ENCODE peak calls at places on chromosomes 4 and X, in seven cellular contexts. One of them, this sample, is unnamed.

GRCh38 chr4:76725039-76725438 is 172.9 kb downstream of the SOWAHB start:
- DNase-seq in spleen: no peak
- DNase-seq in epithelial cell of proximal tubule: no peak
- DNase-seq in activated CD8-positive, alpha-beta T cell treated with anti-CD3 and anti-CD28 coated beads for 36 hours: no peak
- DNase-seq in natural killer cell: no peak
- DNase-seq in fibroblast of the aortic adventitia: no peak
- DNase-seq in WERI-Rb-1: no peak
- DNase-seq in this sample: no peak

GRCh38 chrX:154142386-154142785 is 1.7 kb upstream of the OPN1LW start:
- DNase-seq in fibroblast of the aortic adventitia: no peak
- DNase-seq in natural killer cell: no peak
- DNase-seq in epithelial cell of proximal tubule: no peak
- DNase-seq in WERI-Rb-1: no peak
- DNase-seq in activated CD8-positive, alpha-beta T cell treated with anti-CD3 and anti-CD28 coated beads for 36 hours: no peak
- DNase-seq in spleen: no peak
- DNase-seq in this sample: no peak

GRCh38 chrX:12825801-12826200 is 34.6 kb downstream of the PRPS2 start:
- DNase-seq in spleen: no peak
- DNase-seq in epithelial cell of proximal tubule: peak; percentile 30
- DNase-seq in natural killer cell: no peak
- DNase-seq in fibroblast of the aortic adventitia: no peak
- DNase-seq in activated CD8-positive, alpha-beta T cell treated with anti-CD3 and anti-CD28 coated beads for 36 hours: no peak
- DNase-seq in WERI-Rb-1: no peak
- DNase-seq in this sample: no peak

GRCh38 chr4:24477919-24478318 is 106.4 kb downstream of the DHX15 start:
- DNase-seq in activated CD8-positive, alpha-beta T cell treated with anti-CD3 and anti-CD28 coated beads for 36 hours: no peak
- DNase-seq in epithelial cell of proximal tubule: peak; percentile 30
- DNase-seq in WERI-Rb-1: no peak
- DNase-seq in spleen: no peak
- DNase-seq in natural killer cell: no peak
- DNase-seq in fibroblast of the aortic adventitia: peak; percentile 80
- DNase-seq in this sample: no peak

GRCh38 chr4:41889328-41889727 is 45.9 kb upstream of the TMEM33 start:
- DNase-seq in fibroblast of the aortic adventitia: no peak
- DNase-seq in epithelial cell of proximal tubule: no peak
- DNase-seq in natural killer cell: no peak
- DNase-seq in WERI-Rb-1: no peak
- DNase-seq in spleen: no peak
- DNase-seq in activated CD8-positive, alpha-beta T cell treated with anti-CD3 and anti-CD28 coated beads for 36 hours: no peak
- DNase-seq in this sample: no peak

GRCh38 chr4:67366341-67366861 is 178.9 kb downstream of the CENPC start:
- DNase-seq in spleen: no peak
- DNase-seq in epithelial cell of proximal tubule: no peak
- DNase-seq in natural killer cell: no peak
- DNase-seq in fibroblast of the aortic adventitia: peak; percentile 6
- DNase-seq in activated CD8-positive, alpha-beta T cell treated with anti-CD3 and anti-CD28 coated beads for 36 hours: no peak
- DNase-seq in WERI-Rb-1: peak; percentile 87
- DNase-seq in this sample: no peak

GRCh38 chr4:169153451-169153850 is 117.3 kb downstream of the SH3RF1 start:
- DNase-seq in WERI-Rb-1: no peak
- DNase-seq in natural killer cell: no peak
- DNase-seq in fibroblast of the aortic adventitia: no peak
- DNase-seq in spleen: no peak
- DNase-seq in activated CD8-positive, alpha-beta T cell treated with anti-CD3 and anti-CD28 coated beads for 36 hours: no peak
- DNase-seq in epithelial cell of proximal tubule: no peak
- DNase-seq in this sample: no peak

GRCh38 chr4:114385195-114385985 is 213.2 kb upstream of the UGT8 start:
- DNase-seq in natural killer cell: no peak
- DNase-seq in epithelial cell of proximal tubule: no peak
- DNase-seq in fibroblast of the aortic adventitia: no peak
- DNase-seq in WERI-Rb-1: no peak
- DNase-seq in spleen: no peak
- DNase-seq in activated CD8-positive, alpha-beta T cell treated with anti-CD3 and anti-CD28 coated beads for 36 hours: no peak
- DNase-seq in this sample: no peak

GRCh38 chr4:107666134-107666533 is 53.9 kb downstream of the PAPSS1 start:
- DNase-seq in spleen: no peak
- DNase-seq in natural killer cell: no peak
- DNase-seq in fibroblast of the aortic adventitia: peak; percentile 65
- DNase-seq in WERI-Rb-1: no peak
- DNase-seq in epithelial cell of proximal tubule: no peak
- DNase-seq in activated CD8-positive, alpha-beta T cell treated with anti-CD3 and anti-CD28 coated beads for 36 hours: no peak
- DNase-seq in this sample: no peak

GRCh38 chrX:141220342-141221008 is 21.8 kb downstream of the SPANXC start:
- DNase-seq in fibroblast of the aortic adventitia: peak; percentile 65
- DNase-seq in spleen: no peak
- DNase-seq in natural killer cell: no peak
- DNase-seq in activated CD8-positive, alpha-beta T cell treated with anti-CD3 and anti-CD28 coated beads for 36 hours: no peak
- DNase-seq in epithelial cell of proximal tubule: peak; percentile 35
- DNase-seq in WERI-Rb-1: no peak
- DNase-seq in this sample: no peak

GRCh38 chrX:25028726-25029125 is 13.0 kb upstream of the ARX start:
- DNase-seq in natural killer cell: no peak
- DNase-seq in fibroblast of the aortic adventitia: peak; percentile 37
- DNase-seq in epithelial cell of proximal tubule: no peak
- DNase-seq in spleen: no peak
- DNase-seq in activated CD8-positive, alpha-beta T cell treated with anti-CD3 and anti-CD28 coated beads for 36 hours: no peak
- DNase-seq in WERI-Rb-1: no peak
- DNase-seq in this sample: no peak

GRCh38 chrX:119942831-119943184 is 743 bp downstream of the NKAP start:
- DNase-seq in natural killer cell: no peak
- DNase-seq in fibroblast of the aortic adventitia: no peak
- DNase-seq in WERI-Rb-1: no peak
- DNase-seq in activated CD8-positive, alpha-beta T cell treated with anti-CD3 and anti-CD28 coated beads for 36 hours: no peak
- DNase-seq in epithelial cell of proximal tubule: no peak
- DNase-seq in spleen: no peak
- DNase-seq in this sample: no peak

GRCh38 chr4:11632015-11632414 is 203.3 kb upstream of the HS3ST1 start:
- DNase-seq in fibroblast of the aortic adventitia: no peak
- DNase-seq in WERI-Rb-1: no peak
- DNase-seq in activated CD8-positive, alpha-beta T cell treated with anti-CD3 and anti-CD28 coated beads for 36 hours: no peak
- DNase-seq in epithelial cell of proximal tubule: peak; percentile 73
- DNase-seq in natural killer cell: no peak
- DNase-seq in spleen: no peak
- DNase-seq in this sample: no peak

GRCh38 chr4:76504613-76505465 is 69.8 kb downstream of the SHROOM3 start:
- DNase-seq in activated CD8-positive, alpha-beta T cell treated with anti-CD3 and anti-CD28 coated beads for 36 hours: no peak
- DNase-seq in fibroblast of the aortic adventitia: peak; percentile 80
- DNase-seq in WERI-Rb-1: no peak
- DNase-seq in spleen: no peak
- DNase-seq in epithelial cell of proximal tubule: no peak
- DNase-seq in natural killer cell: no peak
- DNase-seq in this sample: no peak

GRCh38 chrX:113962338-113962737 is 621.5 kb upstream of the HTR2C start:
- DNase-seq in epithelial cell of proximal tubule: no peak
- DNase-seq in activated CD8-positive, alpha-beta T cell treated with anti-CD3 and anti-CD28 coated beads for 36 hours: no peak
- DNase-seq in WERI-Rb-1: no peak
- DNase-seq in fibroblast of the aortic adventitia: no peak
- DNase-seq in natural killer cell: no peak
- DNase-seq in spleen: no peak
- DNase-seq in this sample: no peak

GRCh38 chr4:54225671-54226398 is 3.3 kb upstream of the PDGFRA start:
- DNase-seq in epithelial cell of proximal tubule: no peak
- DNase-seq in activated CD8-positive, alpha-beta T cell treated with anti-CD3 and anti-CD28 coated beads for 36 hours: no peak
- DNase-seq in fibroblast of the aortic adventitia: peak; percentile 59
- DNase-seq in spleen: no peak
- DNase-seq in WERI-Rb-1: no peak
- DNase-seq in natural killer cell: no peak
- DNase-seq in this sample: no peak

GRCh38 chr4:6469898-6470501 is 2.4 kb downstream of the PPP2R2C start:
- DNase-seq in epithelial cell of proximal tubule: no peak
- DNase-seq in activated CD8-positive, alpha-beta T cell treated with anti-CD3 and anti-CD28 coated beads for 36 hours: no peak
- DNase-seq in WERI-Rb-1: no peak
- DNase-seq in natural killer cell: no peak
- DNase-seq in spleen: peak; percentile 44
- DNase-seq in fibroblast of the aortic adventitia: no peak
- DNase-seq in this sample: peak; percentile 6

GRCh38 chr4:177448850-177449249 is 6.6 kb upstream of the AGA start:
- DNase-seq in spleen: no peak
- DNase-seq in natural killer cell: no peak
- DNase-seq in fibroblast of the aortic adventitia: peak; percentile 52
- DNase-seq in WERI-Rb-1: no peak
- DNase-seq in activated CD8-positive, alpha-beta T cell treated with anti-CD3 and anti-CD28 coated beads for 36 hours: no peak
- DNase-seq in epithelial cell of proximal tubule: no peak
- DNase-seq in this sample: no peak

GRCh38 chrX:78011846-78012245 is 42.4 kb upstream of the PGAM4 start:
- DNase-seq in activated CD8-positive, alpha-beta T cell treated with anti-CD3 and anti-CD28 coated beads for 36 hours: no peak
- DNase-seq in fibroblast of the aortic adventitia: no peak
- DNase-seq in WERI-Rb-1: no peak
- DNase-seq in spleen: no peak
- DNase-seq in natural killer cell: no peak
- DNase-seq in epithelial cell of proximal tubule: no peak
- DNase-seq in this sample: no peak

GRCh38 chrX:136262241-136262640 is 11.0 kb upstream of the MAP7D3 start:
- DNase-seq in activated CD8-positive, alpha-beta T cell treated with anti-CD3 and anti-CD28 coated beads for 36 hours: no peak
- DNase-seq in fibroblast of the aortic adventitia: no peak
- DNase-seq in spleen: no peak
- DNase-seq in WERI-Rb-1: no peak
- DNase-seq in natural killer cell: no peak
- DNase-seq in epithelial cell of proximal tubule: no peak
- DNase-seq in this sample: no peak

GRCh38 chr4:22766068-22766467 is 73.3 kb downstream of the GBA3 start:
- DNase-seq in activated CD8-positive, alpha-beta T cell treated with anti-CD3 and anti-CD28 coated beads for 36 hours: no peak
- DNase-seq in natural killer cell: no peak
- DNase-seq in epithelial cell of proximal tubule: no peak
- DNase-seq in spleen: no peak
- DNase-seq in WERI-Rb-1: no peak
- DNase-seq in fibroblast of the aortic adventitia: no peak
- DNase-seq in this sample: no peak

GRCh38 chrX:8783100-8784098 is 17.8 kb downstream of the FAM9A start:
- DNase-seq in activated CD8-positive, alpha-beta T cell treated with anti-CD3 and anti-CD28 coated beads for 36 hours: peak; percentile 59
- DNase-seq in spleen: peak; percentile 79
- DNase-seq in epithelial cell of proximal tubule: no peak
- DNase-seq in fibroblast of the aortic adventitia: peak; percentile 1
- DNase-seq in natural killer cell: no peak
- DNase-seq in WERI-Rb-1: no peak
- DNase-seq in this sample: no peak

GRCh38 chr4:144583658-144584057 is 62.3 kb upstream of the HHIP start:
- DNase-seq in activated CD8-positive, alpha-beta T cell treated with anti-CD3 and anti-CD28 coated beads for 36 hours: no peak
- DNase-seq in epithelial cell of proximal tubule: peak; percentile 73
- DNase-seq in WERI-Rb-1: no peak
- DNase-seq in spleen: no peak
- DNase-seq in natural killer cell: no peak
- DNase-seq in fibroblast of the aortic adventitia: peak; percentile 64
- DNase-seq in this sample: no peak

GRCh38 chr4:144582975-144583374 is 63.0 kb upstream of the HHIP start:
- DNase-seq in epithelial cell of proximal tubule: no peak
- DNase-seq in natural killer cell: no peak
- DNase-seq in activated CD8-positive, alpha-beta T cell treated with anti-CD3 and anti-CD28 coated beads for 36 hours: no peak
- DNase-seq in spleen: no peak
- DNase-seq in fibroblast of the aortic adventitia: peak; percentile 6
- DNase-seq in WERI-Rb-1: no peak
- DNase-seq in this sample: no peak

GRCh38 chr4:144582105-144582850 is 63.7 kb upstream of the HHIP start:
- DNase-seq in activated CD8-positive, alpha-beta T cell treated with anti-CD3 and anti-CD28 coated beads for 36 hours: no peak
- DNase-seq in WERI-Rb-1: no peak
- DNase-seq in epithelial cell of proximal tubule: no peak
- DNase-seq in fibroblast of the aortic adventitia: peak; percentile 63
- DNase-seq in spleen: no peak
- DNase-seq in natural killer cell: no peak
- DNase-seq in this sample: no peak

GRCh38 chr4:144580421-144580820 is 65.5 kb upstream of the HHIP start:
- DNase-seq in activated CD8-positive, alpha-beta T cell treated with anti-CD3 and anti-CD28 coated beads for 36 hours: no peak
- DNase-seq in natural killer cell: no peak
- DNase-seq in WERI-Rb-1: no peak
- DNase-seq in fibroblast of the aortic adventitia: peak; percentile 10
- DNase-seq in epithelial cell of proximal tubule: no peak
- DNase-seq in spleen: no peak
- DNase-seq in this sample: no peak

GRCh38 chr4:144584428-144584827 is 61.5 kb upstream of the HHIP start:
- DNase-seq in natural killer cell: no peak
- DNase-seq in WERI-Rb-1: no peak
- DNase-seq in activated CD8-positive, alpha-beta T cell treated with anti-CD3 and anti-CD28 coated beads for 36 hours: no peak
- DNase-seq in epithelial cell of proximal tubule: no peak
- DNase-seq in fibroblast of the aortic adventitia: no peak
- DNase-seq in spleen: no peak
- DNase-seq in this sample: no peak
- TF ChIP-seq CTCF in natural killer cell: no peak
- TF ChIP-seq CTCF in WERI-Rb-1: peak; percentile 11
- TF ChIP-seq CTCF in activated CD8-positive, alpha-beta T cell treated with anti-CD3 and anti-CD28 coated beads for 36 hours: no peak
- TF ChIP-seq CTCF in epithelial cell of proximal tubule: no peak
- TF ChIP-seq CTCF in fibroblast of the aortic adventitia: no peak
- TF ChIP-seq CTCF in spleen: no peak
- TF ChIP-seq CTCF in this sample: no peak

DNA sequence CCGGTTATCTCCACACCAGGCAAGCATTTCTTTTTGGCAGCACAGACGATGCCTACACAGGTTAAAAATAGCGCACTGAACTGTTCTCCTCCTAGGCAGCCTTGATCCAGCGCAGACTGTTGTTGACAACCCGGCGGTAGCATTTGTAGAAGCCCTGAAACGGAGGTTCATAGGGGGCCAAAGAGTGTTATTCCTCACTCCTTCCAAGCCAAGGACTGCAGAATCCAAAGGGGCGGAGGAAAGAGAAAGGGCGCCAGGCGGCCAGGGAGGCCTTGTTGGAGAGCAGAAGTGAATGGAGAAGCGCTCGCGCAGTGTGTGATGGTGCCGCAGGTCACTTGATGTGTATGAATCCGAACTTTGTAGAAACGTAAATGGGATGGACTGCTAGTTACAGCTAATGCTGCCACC is 82.7 kb downstream of the TENM3 start:
- DNase-seq in natural killer cell: no peak
- DNase-seq in WERI-Rb-1: no peak
- DNase-seq in fibroblast of the aortic adventitia: no peak
- DNase-seq in epithelial cell of proximal tubule: no peak
- DNase-seq in spleen: no peak
- DNase-seq in activated CD8-positive, alpha-beta T cell treated with anti-CD3 and anti-CD28 coated beads for 36 hours: no peak
- DNase-seq in this sample: no peak
- TF ChIP-seq CTCF in natural killer cell: no peak
- TF ChIP-seq CTCF in WERI-Rb-1: no peak
- TF ChIP-seq CTCF in fibroblast of the aortic adventitia: no peak
- TF ChIP-seq CTCF in epithelial cell of proximal tubule: no peak
- TF ChIP-seq CTCF in spleen: no peak
- TF ChIP-seq CTCF in activated CD8-positive, alpha-beta T cell treated with anti-CD3 and anti-CD28 coated beads for 36 hours: no peak
- TF ChIP-seq CTCF in this sample: no peak

GRCh38 chrX:95509474-95509873 is 1175.2 kb upstream of the DIAPH2 start:
- DNase-seq in spleen: no peak
- DNase-seq in WERI-Rb-1: no peak
- DNase-seq in natural killer cell: no peak
- DNase-seq in activated CD8-positive, alpha-beta T cell treated with anti-CD3 and anti-CD28 coated beads for 36 hours: no peak
- DNase-seq in fibroblast of the aortic adventitia: no peak
- DNase-seq in epithelial cell of proximal tubule: no peak
- DNase-seq in this sample: no peak

GRCh38 chrX:95505721-95506120 is 1178.9 kb upstream of the DIAPH2 start:
- DNase-seq in WERI-Rb-1: no peak
- DNase-seq in activated CD8-positive, alpha-beta T cell treated with anti-CD3 and anti-CD28 coated beads for 36 hours: no peak
- DNase-seq in fibroblast of the aortic adventitia: no peak
- DNase-seq in natural killer cell: no peak
- DNase-seq in epithelial cell of proximal tubule: no peak
- DNase-seq in spleen: no peak
- DNase-seq in this sample: no peak
- TF ChIP-seq CTCF in WERI-Rb-1: no peak
- TF ChIP-seq CTCF in activated CD8-positive, alpha-beta T cell treated with anti-CD3 and anti-CD28 coated beads for 36 hours: no peak
- TF ChIP-seq CTCF in fibroblast of the aortic adventitia: no peak
- TF ChIP-seq CTCF in natural killer cell: no peak
- TF ChIP-seq CTCF in epithelial cell of proximal tubule: no peak
- TF ChIP-seq CTCF in spleen: no peak
- TF ChIP-seq CTCF in this sample: peak; percentile 56

DNA sequence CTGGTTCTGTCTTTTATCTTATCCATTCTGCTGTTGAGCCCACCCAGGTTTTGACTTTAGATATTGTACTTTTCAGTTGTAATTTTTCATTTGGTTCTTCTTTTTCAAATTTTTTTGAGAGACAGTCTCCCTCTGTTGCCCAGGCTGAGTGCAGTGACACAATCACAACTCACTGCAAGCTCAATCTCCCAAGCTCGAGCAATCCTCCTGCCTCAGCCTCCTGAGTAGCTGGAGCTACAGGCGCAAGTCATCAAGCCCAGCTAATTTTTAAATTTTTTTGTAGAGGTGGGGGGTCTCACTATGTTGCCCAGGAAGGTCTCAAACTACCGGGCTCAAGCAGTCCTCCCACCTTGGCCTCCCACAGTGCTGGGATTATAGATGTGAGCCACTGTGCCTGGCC is 25.7 kb downstream of the LETM1 start:
- DNase-seq in spleen: no peak
- DNase-seq in fibroblast of the aortic adventitia: no peak
- DNase-seq in epithelial cell of proximal tubule: no peak
- DNase-seq in activated CD8-positive, alpha-beta T cell treated with anti-CD3 and anti-CD28 coated beads for 36 hours: no peak
- DNase-seq in WERI-Rb-1: no peak
- DNase-seq in natural killer cell: no peak
- DNase-seq in this sample: no peak
- TF ChIP-seq CTCF in spleen: no peak
- TF ChIP-seq CTCF in fibroblast of the aortic adventitia: no peak
- TF ChIP-seq CTCF in epithelial cell of proximal tubule: no peak
- TF ChIP-seq CTCF in activated CD8-positive, alpha-beta T cell treated with anti-CD3 and anti-CD28 coated beads for 36 hours: no peak
- TF ChIP-seq CTCF in WERI-Rb-1: no peak
- TF ChIP-seq CTCF in natural killer cell: no peak
- TF ChIP-seq CTCF in this sample: no peak